ENCODE peak calls at places on chromosomes 4 and X, in six cellular contexts. E, C, B, M, T and V are unnamed samples.

GRCh38 chrX:997631-998137 is 214.8 kb downstream of the CRLF2 start:
- DNase-seq in C (no peak), E (no peak), M (peak), T (no peak), B (no peak), V (no peak)

GRCh38 chr4:55634417-55635128 is 1.5 kb downstream of the NMU start:
- DNase-seq in C (no peak), E (no peak), T (no peak), M (no peak), B (no peak), V (no peak)

GRCh38 chr4:101200561-101200960 is 146.8 kb downstream of the PPP3CA start:
- DNase-seq in C (peak), B (no peak), T (no peak), M (no peak), E (peak), V (no peak)

GRCh38 chr4:16029329-16029728 is 54.5 kb downstream of the PROM1 start:
- DNase-seq in M (no peak), T (no peak), E (peak), B (no peak), C (peak), V (no peak)

GRCh38 chr4:166662266-166662843 is 571.9 kb downstream of the SPOCK3 start:
- DNase-seq in C (no peak), B (no peak), E (no peak), M (no peak), T (no peak), V (no peak)

GRCh38 chrX:136209016-136209738 is 42.0 kb downstream of the MAP7D3 start:
- DNase-seq in B (no peak), E (no peak), M (no peak), C (peak), T (peak), V (no peak)

GRCh38 chr4:19051751-19052296 is 1030.3 kb upstream of the LCORL start:
- DNase-seq in M (no peak), C (no peak), B (no peak), T (no peak), E (no peak), V (no peak)

GRCh38 chrX:120357186-120357585 is 4.7 kb upstream of the ATP1B4 start:
- DNase-seq in E (no peak), C (no peak), B (no peak), M (no peak), T (no peak), V (no peak)

GRCh38 chr4:159069922-159070321 is 33.0 kb upstream of the RAPGEF2 start:
- DNase-seq in C (peak), M (no peak), T (no peak), E (no peak), B (no peak), V (no peak)

GRCh38 chrX:15206306-15206705 is 63.6 kb downstream of the ASB9 start:
- DNase-seq in T (no peak), M (no peak), C (no peak), B (no peak), E (no peak), V (no peak)

GRCh38 chr4:128856246-128856645 is 46.7 kb downstream of the JADE1 start:
- DNase-seq in E (no peak), C (no peak), T (no peak), B (no peak), M (no peak), V (no peak)

GRCh38 chr4:128855656-128856055 is 46.2 kb downstream of the JADE1 start:
- DNase-seq in E (no peak), T (no peak), B (no peak), M (no peak), C (no peak), V (no peak)

GRCh38 chr4:128853741-128854140 is 44.2 kb downstream of the JADE1 start:
- DNase-seq in M (no peak), E (no peak), T (no peak), B (no peak), C (peak), V (no peak)

GRCh38 chr4:128850252-128850651 is 40.8 kb downstream of the JADE1 start:
- DNase-seq in B (no peak), E (no peak), T (no peak), M (no peak), C (no peak), V (no peak)

DNA sequence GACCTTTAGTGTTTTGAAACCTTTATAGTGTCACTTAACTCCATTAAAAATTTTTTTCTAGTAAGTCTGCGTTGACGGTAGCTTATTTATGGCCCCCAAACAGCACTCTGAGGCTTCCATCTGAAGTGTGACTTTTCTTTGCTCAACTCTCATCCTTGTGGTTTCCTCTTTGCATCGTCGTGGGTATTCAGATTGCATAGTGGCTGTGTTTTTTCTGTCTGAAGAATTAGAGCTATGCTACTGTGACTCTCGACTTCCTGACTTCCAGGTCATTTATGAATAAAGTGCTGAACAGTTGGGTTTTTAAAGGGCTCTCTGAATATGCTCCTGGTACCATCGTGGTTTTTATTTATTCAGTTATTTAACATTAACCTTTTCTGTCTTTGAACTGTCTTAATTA is 44.9 kb downstream of the JADE1 start:
- DNase-seq in C (peak), E (no peak), M (no peak), T (no peak), B (no peak), V (no peak)
- H3K27ac ChIP-seq in C (peak), E (no peak), M (no peak), T (no peak), B (no peak), V (no peak)

GRCh38 chrX:49282647-49283011 is 13.0 kb downstream of the PPP1R3F start:
- DNase-seq in C (peak), M (no peak), E (no peak), B (no peak), T (peak), V (no peak)
- H3K27ac ChIP-seq in C (no peak), M (no peak), E (no peak), B (no peak), T (no peak), V (no peak)

GRCh38 chr4:912548-913279 is 19.4 kb downstream of the GAK start:
- DNase-seq in T (no peak), E (no peak), M (no peak), C (no peak), B (no peak), V (no peak)
- H3K27ac ChIP-seq in T (no peak), E (no peak), M (peak), C (no peak), B (peak), V (no peak)

GRCh38 chr4:23741586-23742240 is 148.1 kb downstream of the PPARGC1A start:
- DNase-seq in E (no peak), C (no peak), B (no peak), M (no peak), T (no peak), V (no peak)
- H3K27ac ChIP-seq in E (no peak), C (no peak), B (no peak), M (no peak), T (peak), V (no peak)

DNA sequence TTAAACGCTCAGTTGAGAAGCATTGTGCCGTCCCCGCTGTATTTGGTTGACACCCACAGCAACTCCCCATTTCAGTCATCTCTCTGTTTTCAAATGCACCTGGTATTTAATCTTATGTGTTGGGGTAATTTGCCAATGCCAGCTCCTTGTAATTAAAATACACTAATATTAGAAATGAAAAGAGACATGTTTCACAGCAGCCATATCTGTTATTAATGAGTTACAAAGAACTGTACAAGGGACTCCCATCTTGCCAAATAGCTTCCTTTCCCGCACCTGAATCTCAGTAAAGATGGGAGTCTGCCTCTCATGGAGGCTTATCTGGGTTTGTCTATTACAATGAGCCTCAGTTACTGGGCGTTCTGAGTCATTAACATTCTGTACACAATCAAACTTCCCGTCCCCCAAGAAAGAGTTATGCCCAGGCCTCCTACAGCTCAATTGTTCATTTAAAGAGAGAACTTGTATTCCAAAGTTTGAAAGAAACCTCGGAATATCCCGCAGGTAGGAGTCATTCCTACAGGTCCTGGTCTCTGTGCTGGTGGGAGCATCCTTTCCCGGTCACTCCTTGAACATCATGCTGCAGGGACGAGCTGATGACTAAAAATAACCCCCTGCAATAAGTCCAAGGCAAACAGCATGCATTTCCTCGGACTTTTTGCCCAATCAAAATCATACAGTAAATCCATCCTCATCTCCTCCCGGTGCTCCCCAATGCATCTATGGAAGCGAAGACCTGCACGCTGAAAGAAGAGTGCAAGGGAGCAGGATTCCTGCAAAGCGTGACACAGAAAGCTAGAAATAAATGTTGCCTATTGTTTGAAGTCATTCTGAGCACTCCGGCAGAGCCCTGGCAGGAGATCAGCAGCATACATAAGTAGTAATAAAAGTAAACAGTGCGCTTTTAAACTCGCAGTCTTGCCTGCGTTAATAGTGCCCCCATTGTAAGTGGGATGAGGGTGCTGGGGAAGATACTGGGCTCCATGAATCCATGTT is 926 bp downstream of the NDP start:
- DNase-seq in E (no peak), C (no peak), B (no peak), M (no peak), T (no peak), V (no peak)
- H3K27ac ChIP-seq in E (no peak), C (no peak), B (no peak), M (no peak), T (no peak), V (no peak)

GRCh38 chr4:173880897-173881296 is 350.9 kb upstream of the HAND2 start:
- DNase-seq in T (no peak), M (no peak), C (no peak), E (no peak), B (no peak), V (no peak)

GRCh38 chr4:173879286-173879908 is 349.4 kb upstream of the HAND2 start:
- DNase-seq in B (no peak), C (no peak), E (no peak), M (no peak), T (no peak), V (no peak)

GRCh38 chr4:173878701-173879100 is 348.7 kb upstream of the HAND2 start:
- DNase-seq in E (peak), C (peak), M (no peak), B (no peak), T (no peak), V (no peak)

DNA sequence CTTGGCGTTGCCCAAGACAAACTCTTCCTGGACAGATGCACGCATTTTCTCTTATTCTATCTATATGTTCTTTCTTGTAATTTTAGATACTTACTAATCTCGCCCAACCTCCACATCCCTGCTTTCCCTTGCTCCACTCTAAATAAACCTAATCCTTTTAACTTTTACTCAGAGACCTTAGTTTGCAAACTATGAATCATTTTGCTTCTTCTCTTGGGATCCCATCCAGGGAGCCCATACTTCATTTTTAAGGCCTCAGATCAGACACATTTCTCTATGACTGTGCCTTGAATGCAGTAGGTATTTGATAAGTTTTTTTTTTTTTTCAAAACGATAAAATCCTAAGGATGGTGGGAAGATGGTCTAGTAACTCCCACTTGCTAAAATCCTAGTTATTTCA is 353.8 kb upstream of the HAND2 start:
- DNase-seq in M (no peak), B (no peak), C (peak), T (no peak), E (peak), V (no peak)
- H3K27ac ChIP-seq in M (no peak), B (no peak), C (no peak), T (no peak), E (no peak), V (no peak)

GRCh38 chr4:82785248-82786003 is 13.2 kb downstream of the SCD5 start:
- DNase-seq in E (peak), C (peak), M (no peak), B (no peak), T (no peak), V (no peak)
- H3K27ac ChIP-seq in E (no peak), C (peak), M (peak), B (no peak), T (no peak), V (no peak)

DNA sequence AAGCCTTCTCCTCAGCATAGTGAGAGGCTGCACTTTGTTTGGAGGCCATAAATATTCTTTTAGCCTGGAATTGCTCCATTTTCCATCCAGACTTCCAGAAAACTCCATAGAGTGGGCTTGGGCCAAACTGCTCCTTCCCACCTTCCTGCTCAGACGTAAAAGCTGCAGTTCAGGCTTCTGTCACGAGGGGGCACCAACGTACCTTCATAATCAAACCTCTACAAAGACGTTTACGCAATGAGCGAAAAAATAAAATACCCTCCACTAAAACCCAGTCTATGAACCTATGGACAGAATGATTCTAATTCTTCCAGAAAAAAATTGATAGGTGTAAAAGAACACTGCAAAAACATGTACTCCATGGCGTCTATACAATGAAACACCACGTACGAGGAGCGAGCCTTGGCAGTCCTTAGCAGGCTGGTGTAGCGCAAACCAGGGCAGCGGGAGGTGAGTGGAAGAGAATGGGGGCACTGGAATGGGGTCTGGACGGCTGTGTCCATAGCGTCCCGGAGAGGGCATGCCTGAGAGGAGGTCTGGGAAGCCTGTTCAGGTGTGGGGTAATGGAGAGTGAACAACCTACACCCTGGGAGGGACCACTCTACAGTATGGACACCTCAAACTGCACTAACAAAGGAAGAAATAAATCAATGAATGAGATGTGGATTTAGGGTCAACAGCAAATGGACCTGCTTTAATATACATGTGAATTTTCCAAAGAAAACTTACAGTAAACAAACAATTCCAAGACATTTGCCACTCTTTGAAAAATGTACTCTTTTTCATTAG is 14.3 kb upstream of the RAB40A start:
- DNase-seq in B (peak), E (peak), M (peak), C (peak), T (peak), V (peak)
- H3K27ac ChIP-seq in B (peak), E (no peak), M (no peak), C (no peak), T (no peak), V (peak)

GRCh38 chr4:40300371-40301162 is 34.6 kb upstream of the CHRNA9 start:
- DNase-seq in C (no peak), E (no peak), T (no peak), M (no peak), B (no peak), V (no peak)

GRCh38 chr4:40299126-40299525 is 36.0 kb upstream of the CHRNA9 start:
- DNase-seq in M (no peak), T (no peak), B (no peak), C (no peak), E (no peak), V (no peak)

GRCh38 chr4:40301592-40301991 is 33.5 kb upstream of the CHRNA9 start:
- DNase-seq in B (no peak), T (no peak), E (no peak), M (no peak), C (no peak), V (no peak)

GRCh38 chr4:40303751-40304150 is 31.4 kb upstream of the CHRNA9 start:
- DNase-seq in C (no peak), E (no peak), B (no peak), M (no peak), T (no peak), V (no peak)

GRCh38 chr4:40299704-40300336 is 35.3 kb upstream of the CHRNA9 start:
- DNase-seq in M (no peak), C (peak), B (no peak), T (peak), E (no peak), V (no peak)
- H3K27ac ChIP-seq in M (no peak), C (no peak), B (no peak), T (no peak), E (no peak), V (no peak)